ENCODE peak calls at places on chromosome 9, in five cellular contexts. R is GM12864, F is iPS-NIHi11, U is AG20443, J is H7. P is an unnamed sample.

GRCh38 chr9:114301798-114302565 is 20.9 kb upstream of the ORM1 start:
- DNase-seq in J (peak), F (no peak), R (no peak), U (peak), P (no peak)

GRCh38 chr9:18855636-18856035 is 177.4 kb downstream of the SAXO1 start:
- DNase-seq in J (no peak), U (no peak), F (no peak), R (no peak), P (no peak)

GRCh38 chr9:129613520-129614175 is 7.3 kb downstream of the C9orf50 start:
- DNase-seq in R (no peak), F (peak), U (no peak), J (peak), P (no peak)

GRCh38 chr9:124399999-124400940 is 15.0 kb downstream of the PSMB7 start:
- DNase-seq in R (no peak), J (no peak), U (no peak), F (no peak), P (no peak)

GRCh38 chr9:89463986-89464901 is 33.7 kb downstream of the SEMA4D start:
- DNase-seq in R (peak), U (no peak), J (peak), F (no peak), P (no peak)

GRCh38 chr9:27489087-27489876 is 34.8 kb upstream of the IFNK start:
- DNase-seq in U (no peak), R (peak), J (peak), F (peak), P (no peak)

GRCh38 chr9:20872340-20872977 is 159.0 kb downstream of the HACD4 start:
- DNase-seq in F (peak), R (no peak), U (peak), J (peak), P (no peak)

GRCh38 chr9:130193531-130194405 is 21.6 kb downstream of the NCS1 start:
- DNase-seq in J (peak), F (peak), R (no peak), U (no peak), P (no peak)

GRCh38 chr9:5455181-5455580 is 4.8 kb downstream of the CD274 start:
- DNase-seq in J (no peak), R (no peak), U (peak), F (no peak), P (no peak)

GRCh38 chr9:98575379-98576346 is 133.1 kb downstream of the GABBR2 start:
- DNase-seq in R (peak), U (peak), F (no peak), J (no peak), P (no peak)

GRCh38 chr9:137384116-137384756 is 38.7 kb downstream of the EXD3 start:
- DNase-seq in R (no peak), F (no peak), J (peak), U (no peak), P (no peak)

GRCh38 chr9:135501261-135502167 is 1.0 kb downstream of the MRPS2 start:
- DNase-seq in U (peak), J (peak), F (peak), R (no peak), P (no peak)

GRCh38 chr9:106110483-106110882 is 416.1 kb downstream of the TMEM38B start:
- DNase-seq in R (no peak), J (no peak), F (no peak), U (no peak), P (no peak)

GRCh38 chr9:123697686-123698085 is 232.2 kb downstream of the DENND1A start:
- DNase-seq in U (no peak), F (no peak), R (no peak), J (no peak), P (no peak)

GRCh38 chr9:36867672-36868471 is 166.2 kb downstream of the PAX5 start:
- DNase-seq in F (no peak), J (no peak), R (no peak), U (no peak), P (no peak)

GRCh38 chr9:132894857-132895846 is 16.5 kb downstream of the SPACA9 start:
- DNase-seq in R (no peak), J (no peak), F (no peak), U (no peak), P (no peak)

GRCh38 chr9:123866497-123866896 is 63.4 kb downstream of the DENND1A start:
- DNase-seq in R (no peak), J (no peak), F (no peak), U (no peak), P (no peak)

GRCh38 chr9:116484483-116484776 is 202.7 kb upstream of the TRIM32 start:
- DNase-seq in U (peak), J (no peak), F (no peak), R (no peak), P (no peak)

GRCh38 chr9:93205045-93205768 is 21.3 kb downstream of the WNK2 start:
- DNase-seq in F (no peak), U (no peak), J (peak), R (no peak), P (no peak)

GRCh38 chr9:4489562-4489918 is 728 bp upstream of the SLC1A1 start:
- DNase-seq in U (peak), R (no peak), F (peak), J (peak), P (no peak)

GRCh38 chr9:70601000-70601929 is 186.8 kb upstream of the KLF9 start:
- DNase-seq in U (peak), R (no peak), F (no peak), J (no peak), P (no peak)

GRCh38 chr9:73327149-73327548 is 175.5 kb downstream of the ANXA1 start:
- DNase-seq in J (no peak), U (no peak), F (no peak), R (no peak), P (no peak)

GRCh38 chr9:106704056-106704625 is 158.8 kb upstream of the ZNF462 start:
- DNase-seq in J (no peak), F (no peak), U (no peak), R (no peak), P (no peak)

GRCh38 chr9:121652838-121653231 is 1.4 kb downstream of the DAB2IP start:
- DNase-seq in F (no peak), U (no peak), R (no peak), J (no peak), P (no peak)

GRCh38 chr9:98998441-98999151 is 54.9 kb downstream of the COL15A1 start:
- DNase-seq in F (peak), U (peak), J (peak), R (no peak), P (no peak)

GRCh38 chr9:70260007-70260443 is 1.2 kb downstream of the SMC5 start:
- DNase-seq in J (no peak), R (no peak), U (no peak), F (no peak), P (no peak)

GRCh38 chr9:5002811-5003210 is 17.7 kb downstream of the JAK2 start:
- DNase-seq in J (no peak), F (no peak), U (peak), R (no peak), P (no peak)

GRCh38 chr9:136400038-136400834 is at the start of gene SNAPC4:
- DNase-seq in F (peak), U (peak), R (no peak), J (peak), P (no peak)

GRCh38 chr9:101977614-101978210 is 239.3 kb upstream of the GRIN3A start:
- DNase-seq in U (peak), R (no peak), J (no peak), F (no peak), P (no peak)

GRCh38 chr9:13386324-13386723 is 106.8 kb upstream of the MPDZ start:
- DNase-seq in J (no peak), R (no peak), F (no peak), U (no peak), P (no peak)

GRCh38 chr9:85262333-85262732 is 479.4 kb downstream of the AGTPBP1 start:
- DNase-seq in U (no peak), R (no peak), F (no peak), J (no peak), P (no peak)

P was measured in cortex of kidney.